ENCODE peak calls at places on chromosomes 2 and 18, in six cellular contexts. M is stimulated activated CD4-positive, alpha-beta T cell treated with anti-CD3 and anti-CD28 coated beads, Interleukin-15, amount 100 ng/mL, for 24 hours; Z is NAMALWA; A is fibroblast of mammary gland; C is dorsolateral prefrontal cortex; R is AG04450. T is an unnamed sample.

GRCh38 chr2:239468491-239469017 is 67.7 kb upstream of the HDAC4 start:
- DNase-seq in M (no peak), A (no peak), C (peak; percentile 9), Z (no peak), R (no peak), T (no peak)

GRCh38 chr2:32168513-32168912 is 2.8 kb downstream of the SLC30A6 start:
- DNase-seq in A (no peak), C (no peak), Z (no peak), R (no peak), M (no peak), T (no peak)

GRCh38 chr2:136119717-136120675 is 2.0 kb upstream of the CXCR4 start:
- DNase-seq in M (no peak), Z (no peak), A (no peak), R (no peak), C (no peak), T (no peak)

GRCh38 chr2:85326946-85327756 is 638 bp downstream of the TGOLN2 start:
- DNase-seq in R (no peak), Z (peak; percentile 61), M (peak; percentile 70), A (peak; percentile 47), C (peak; percentile 48), T (no peak)

GRCh38 chr2:73295751-73296400 is 2.5 kb upstream of the EGR4 start:
- DNase-seq in Z (no peak), M (no peak), R (no peak), C (no peak), A (no peak), T (no peak)

GRCh38 chr2:120486946-120487345 is 141.0 kb downstream of the INHBB start:
- DNase-seq in M (no peak), C (no peak), R (no peak), A (no peak), Z (no peak), T (no peak)

GRCh38 chr2:5540856-5541255 is 151.3 kb upstream of the SOX11 start:
- DNase-seq in M (no peak), Z (no peak), R (no peak), C (no peak), A (no peak), T (no peak)

GRCh38 chr18:11857177-11857887 is 6.1 kb downstream of the CHMP1B start:
- DNase-seq in A (peak; percentile 100), R (peak; percentile 99), Z (no peak), C (peak; percentile 40), M (no peak), T (no peak)

GRCh38 chr2:168289880-168290279 is 42.5 kb upstream of the STK39 start:
- DNase-seq in R (no peak), A (no peak), Z (no peak), M (no peak), C (no peak), T (no peak)

GRCh38 chr2:69280017-69280671 is 106.9 kb downstream of the GFPT1 start:
- DNase-seq in C (no peak), A (no peak), Z (no peak), R (no peak), M (no peak), T (no peak)

GRCh38 chr2:232008907-232009638 is 47.6 kb downstream of the DIS3L2 start:
- DNase-seq in C (no peak), M (no peak), Z (no peak), R (no peak), A (peak; percentile 65), T (no peak)

GRCh38 chr18:9915291-9916066 is 1.7 kb downstream of the VAPA start:
- DNase-seq in A (no peak), M (no peak), R (no peak), C (no peak), Z (no peak), T (no peak)

GRCh38 chr2:143586119-143586518 is 456.9 kb downstream of the ARHGAP15 start:
- DNase-seq in C (no peak), A (no peak), M (no peak), Z (no peak), R (no peak), T (no peak)

GRCh38 chr18:8801263-8801901 is 96.0 kb downstream of the MTCL1 start:
- DNase-seq in C (no peak), Z (no peak), R (peak; percentile 89), M (no peak), A (peak; percentile 78), T (no peak)

GRCh38 chr2:228648541-228648940 is 467.1 kb upstream of the SPHKAP start:
- DNase-seq in A (no peak), C (no peak), Z (no peak), M (no peak), R (no peak), T (no peak)

GRCh38 chr2:66578067-66578852 is 143.3 kb downstream of the MEIS1 start:
- DNase-seq in Z (no peak), C (no peak), R (no peak), M (no peak), A (peak; percentile 41), T (no peak)

GRCh38 chr2:108351889-108352288 is 25.9 kb upstream of the SULT1C4 start:
- DNase-seq in C (no peak), M (no peak), A (peak; percentile 42), Z (no peak), R (no peak), T (no peak)

T was measured in iPS DF 6.9.